ENCODE peak calls at places on chromosomes 6 and 20, in six cellular contexts. D is body of pancreas, U is HCT116, F is ovary, M is Peyer's patch, B is A549. O is an unnamed sample.
A peak's percentile ranks its signal among the peaks of the same experiment; 100 is the strongest.

GRCh38 chr6:82954937-82955577 is 110.6 kb downstream of the UBE3D start:
- DNase-seq in D (no peak), B (no peak), U (no peak), F (no peak), M (no peak), O (no peak)

GRCh38 chr6:10310826-10311225 is 104.0 kb downstream of the TFAP2A start:
- DNase-seq in F (no peak), D (no peak), M (no peak), B (no peak), U (peak; percentile 16), O (peak; percentile 66)

GRCh38 chr6:129429953-129430352 is 280.0 kb downstream of the ARHGAP18 start:
- DNase-seq in D (no peak), U (no peak), F (no peak), M (no peak), B (no peak), O (no peak)

GRCh38 chr20:19785173-19785799 is 27.2 kb downstream of the RIN2 start:
- DNase-seq in B (no peak), M (no peak), D (no peak), F (no peak), U (no peak), O (no peak)

GRCh38 chr6:99344289-99344688 is 5.2 kb downstream of the FAXC start:
- DNase-seq in D (no peak), F (no peak), B (no peak), U (no peak), M (no peak), O (no peak)

GRCh38 chr6:63764318-63764916 is 128.8 kb downstream of the PHF3 start:
- DNase-seq in U (peak; percentile 29), F (no peak), B (no peak), M (no peak), D (no peak), O (no peak)

GRCh38 chr6:19866199-19866872 is 29.2 kb downstream of the ID4 start:
- DNase-seq in B (no peak), F (no peak), U (no peak), M (no peak), D (no peak), O (no peak)

GRCh38 chr20:40966516-40967185 is 62.0 kb upstream of the TOP1 start:
- DNase-seq in U (no peak), D (no peak), B (no peak), F (no peak), M (peak; percentile 1), O (no peak)

GRCh38 chr6:116397960-116398359 is 27.2 kb downstream of the DSE start:
- DNase-seq in B (no peak), U (no peak), D (no peak), F (no peak), M (no peak), O (no peak)

GRCh38 chr6:14074723-14075503 is 42.7 kb upstream of the CD83 start:
- DNase-seq in B (no peak), U (no peak), M (no peak), F (no peak), D (no peak), O (no peak)

GRCh38 chr6:131948221-131948661 is 2.9 kb downstream of the CCN2 start:
- DNase-seq in F (no peak), U (no peak), D (no peak), B (no peak), M (no peak), O (no peak)

GRCh38 chr20:61883867-61884393 is 181.8 kb downstream of the TAF4 start:
- DNase-seq in B (no peak), F (no peak), U (no peak), D (no peak), M (no peak), O (no peak)

GRCh38 chr6:14200047-14200446 is 82.5 kb downstream of the CD83 start:
- DNase-seq in D (no peak), F (no peak), M (no peak), B (no peak), U (no peak), O (no peak)

GRCh38 chr20:1871807-1872455 is 23.3 kb upstream of the SIRPA start:
- DNase-seq in F (no peak), B (no peak), M (no peak), D (no peak), U (no peak), O (no peak)

GRCh38 chr6:142796571-142796970 is 148.4 kb downstream of the HIVEP2 start:
- DNase-seq in M (no peak), B (no peak), U (no peak), D (no peak), F (no peak), O (no peak)

GRCh38 chr6:169289671-169290408 is 36.2 kb upstream of the THBS2 start:
- DNase-seq in D (no peak), M (no peak), B (no peak), F (no peak), U (no peak), O (no peak)

GRCh38 chr6:131015630-131016263 is 47.3 kb downstream of the EPB41L2 start:
- DNase-seq in B (no peak), F (no peak), U (no peak), M (no peak), D (no peak), O (no peak)

GRCh38 chr6:84688187-84688878 is 76.1 kb downstream of the TBX18 start:
- DNase-seq in F (no peak), D (no peak), M (no peak), B (no peak), U (no peak), O (no peak)

GRCh38 chr6:166313255-166314070 is 5.3 kb upstream of the PRR18 start:
- DNase-seq in D (peak; percentile 41), B (peak; percentile 31), F (no peak), M (peak; percentile 57), U (peak; percentile 53), O (no peak)

GRCh38 chr6:131900231-131900630 is 50.9 kb downstream of the CCN2 start:
- DNase-seq in M (no peak), U (no peak), F (no peak), B (no peak), D (no peak), O (no peak)

GRCh38 chr6:7770601-7771000 is 44.7 kb downstream of the BMP6 start:
- DNase-seq in B (no peak), F (no peak), U (no peak), M (no peak), D (no peak), O (no peak)

GRCh38 chr20:4720121-4720976 is 1.4 kb upstream of the PRND start:
- DNase-seq in U (peak; percentile 57), B (peak; percentile 90), F (peak; percentile 80), D (peak; percentile 70), M (peak; percentile 88), O (peak; percentile 52)

GRCh38 chr6:24274441-24275083 is 83.3 kb downstream of the DCDC2 start:
- DNase-seq in F (no peak), M (no peak), U (no peak), B (no peak), D (no peak), O (no peak)

GRCh38 chr6:17923401-17923863 is 64.0 kb downstream of the KIF13A start:
- DNase-seq in D (no peak), M (no peak), U (no peak), F (no peak), B (no peak), O (no peak)

DNA sequence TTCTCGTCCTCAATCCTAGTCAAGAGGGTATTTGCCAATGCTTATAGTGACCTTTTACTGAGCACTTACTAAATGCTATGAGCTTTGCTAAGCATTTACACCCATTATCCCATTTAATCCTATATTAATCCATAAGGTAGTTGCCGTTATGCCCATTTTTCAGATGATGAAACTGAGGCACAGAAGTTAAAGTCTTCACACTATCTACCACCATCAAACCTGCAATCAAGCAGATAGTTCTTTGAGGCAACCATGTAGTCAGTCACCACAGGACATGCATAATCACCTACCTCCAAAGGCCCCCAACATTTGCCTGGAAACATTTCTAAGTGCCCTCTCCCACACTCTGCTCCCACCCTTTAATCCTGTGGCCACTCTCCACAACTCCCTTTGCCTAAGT is 149.6 kb downstream of the LY86 start:
- DNase-seq in M (no peak), F (no peak), U (no peak), B (no peak), D (no peak), O (no peak)
- H3K27ac ChIP-seq in M (no peak overlapping the region), F (no peak overlapping the region), U (no peak overlapping the region), B (no peak overlapping the region), D (no peak overlapping the region), O (no peak overlapping the region)

DNA sequence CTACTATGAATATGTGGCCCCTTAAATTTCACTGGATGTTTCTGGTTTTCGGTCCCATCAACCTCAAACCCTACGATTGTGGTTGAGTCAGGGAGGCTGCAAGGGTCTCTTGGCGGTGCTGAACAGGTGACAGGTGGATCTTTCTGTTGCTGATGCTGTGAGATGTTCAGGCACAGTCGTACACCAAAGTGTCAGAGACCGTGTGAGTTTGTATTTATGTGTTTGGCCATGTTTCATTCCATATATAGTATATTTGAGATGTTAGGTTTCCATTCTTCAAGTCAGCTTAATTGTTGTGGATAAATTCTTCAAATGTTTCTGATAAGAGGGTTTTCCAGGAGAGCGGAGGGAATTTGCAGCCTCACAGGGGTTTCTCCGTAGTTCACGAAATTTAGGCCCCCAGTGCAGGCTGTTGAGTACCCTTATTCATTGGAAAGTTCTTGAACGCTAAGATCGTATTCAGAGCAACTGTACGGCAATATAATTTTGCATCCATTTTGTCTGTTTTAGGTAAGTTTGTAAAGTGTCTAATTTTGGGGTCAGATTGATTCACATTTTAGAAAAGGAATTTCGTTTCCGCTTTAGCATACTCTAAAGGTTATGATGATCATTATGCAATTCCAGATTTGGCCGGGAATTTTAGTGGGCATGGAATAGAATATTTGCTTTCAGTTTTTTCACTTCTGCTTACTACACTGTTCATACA is 1.2 kb downstream of the TAB2 start:
- DNase-seq in U (no peak), F (no peak), M (peak; percentile 34), D (no peak), B (no peak), O (no peak)
- TF ChIP-seq POLR2A in U (no peak), F (no peak), M (no peak), D (no peak), B (no peak), O (no peak)

DNA sequence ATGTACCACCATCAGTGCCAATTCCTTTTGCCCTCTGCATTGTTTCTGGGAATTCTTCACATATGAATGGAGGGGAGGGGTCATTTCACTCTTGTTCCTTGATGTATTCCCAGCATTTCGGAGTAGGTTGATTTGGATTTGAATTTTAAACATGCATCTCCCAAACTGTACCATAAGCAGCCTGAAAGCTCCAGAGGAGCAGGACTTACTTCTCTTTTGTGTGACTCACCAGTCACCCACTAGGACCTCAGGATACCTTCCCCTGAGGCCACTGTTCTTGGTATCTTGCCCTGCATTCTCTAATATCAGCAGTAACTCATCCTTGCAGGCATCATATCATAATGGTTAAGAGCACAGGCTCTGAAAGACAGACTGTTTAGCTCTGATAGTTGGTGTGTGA is 723 bp downstream of the MRPL2 start:
- DNase-seq in U (no peak), M (no peak), B (no peak), D (no peak), F (no peak), O (no peak)
- H3K27ac ChIP-seq in U (peak overlapping the region; percentile 65), M (peak overlapping the region; percentile 91), B (peak overlapping the region; percentile 90), D (peak overlapping the region; percentile 56), F (no peak overlapping the region), O (peak overlapping the region; percentile 92)

GRCh38 chr6:87151786-87152527 is 3.4 kb upstream of the ZNF292 start:
- DNase-seq in F (peak; percentile 82), B (no peak), D (peak; percentile 56), M (peak; percentile 82), U (no peak), O (peak; percentile 43)
- TF ChIP-seq POLR2A in F (no peak), B (no peak), D (peak; percentile 62), M (peak; percentile 17), U (no peak), O (peak; percentile 29)

O was measured in prostate gland.